ENCODE peak calls at places on chromosomes 2 and 18, in seven cellular contexts. One of them, this sample, is unnamed.

GRCh38 chr18:28606686-28607085 is 429.8 kb upstream of the CDH2 start:
- DNase-seq in SK-N-SH: no peak
- DNase-seq in HepG2: no peak
- DNase-seq in GM12878: no peak
- DNase-seq in K562: no peak
- DNase-seq in HCT116: no peak
- DNase-seq in H1: no peak
- DNase-seq in this sample: no peak

GRCh38 chr2:130871843-130872242 is 35.1 kb downstream of the ARHGEF4 start:
- DNase-seq in HepG2: no peak
- DNase-seq in HCT116: no peak
- DNase-seq in SK-N-SH: no peak
- DNase-seq in GM12878: no peak
- DNase-seq in H1: no peak
- DNase-seq in K562: no peak
- DNase-seq in this sample: no peak

GRCh38 chr2:38149533-38149932 is 73.6 kb upstream of the CYP1B1 start:
- DNase-seq in GM12878: no peak
- DNase-seq in H1: no peak
- DNase-seq in SK-N-SH: no peak
- DNase-seq in HCT116: no peak
- DNase-seq in K562: no peak
- DNase-seq in HepG2: no peak
- DNase-seq in this sample: no peak

GRCh38 chr2:119574108-119574815 is 30.0 kb downstream of the CFAP221 start:
- DNase-seq in HepG2: no peak
- DNase-seq in SK-N-SH: no peak
- DNase-seq in GM12878: peak; percentile 21
- DNase-seq in HCT116: no peak
- DNase-seq in K562: no peak
- DNase-seq in H1: no peak
- DNase-seq in this sample: no peak

GRCh38 chr18:23872701-23873550 is 141.6 kb upstream of the TTC39C start:
- DNase-seq in K562: no peak
- DNase-seq in H1: no peak
- DNase-seq in GM12878: no peak
- DNase-seq in SK-N-SH: no peak
- DNase-seq in HCT116: peak; percentile 85
- DNase-seq in HepG2: no peak
- DNase-seq in this sample: no peak

GRCh38 chr2:211270257-211270656 is 713.9 kb downstream of the CPS1 start:
- DNase-seq in SK-N-SH: no peak
- DNase-seq in HepG2: no peak
- DNase-seq in HCT116: no peak
- DNase-seq in GM12878: no peak
- DNase-seq in K562: no peak
- DNase-seq in H1: no peak
- DNase-seq in this sample: no peak

GRCh38 chr2:25341753-25342371 is at the start of gene DNMT3A:
- DNase-seq in HepG2: no peak
- DNase-seq in HCT116: no peak
- DNase-seq in H1: no peak
- DNase-seq in SK-N-SH: peak; percentile 94
- DNase-seq in GM12878: no peak
- DNase-seq in K562: peak; percentile 81
- DNase-seq in this sample: peak; percentile 72

GRCh38 chr2:174667461-174667860 is 69.9 kb upstream of the WIPF1 start:
- DNase-seq in HCT116: no peak
- DNase-seq in HepG2: no peak
- DNase-seq in K562: no peak
- DNase-seq in SK-N-SH: no peak
- DNase-seq in GM12878: no peak
- DNase-seq in H1: no peak
- DNase-seq in this sample: no peak

GRCh38 chr2:39215545-39215944 is 28.2 kb downstream of the CDKL4 start:
- DNase-seq in K562: no peak
- DNase-seq in SK-N-SH: no peak
- DNase-seq in GM12878: no peak
- DNase-seq in H1: no peak
- DNase-seq in HepG2: no peak
- DNase-seq in HCT116: no peak
- DNase-seq in this sample: no peak

GRCh38 chr2:237113026-237113810 is 27.5 kb downstream of the COPS8 start:
- DNase-seq in HepG2: no peak
- DNase-seq in K562: no peak
- DNase-seq in GM12878: no peak
- DNase-seq in HCT116: no peak
- DNase-seq in H1: no peak
- DNase-seq in SK-N-SH: no peak
- DNase-seq in this sample: no peak

GRCh38 chr2:188478724-188479123 is 187.1 kb downstream of the GULP1 start:
- DNase-seq in HCT116: no peak
- DNase-seq in K562: no peak
- DNase-seq in GM12878: peak; percentile 16
- DNase-seq in HepG2: no peak
- DNase-seq in H1: no peak
- DNase-seq in SK-N-SH: no peak
- DNase-seq in this sample: no peak

GRCh38 chr2:61461404-61461803 is 9.5 kb downstream of the USP34 start:
- DNase-seq in H1: no peak
- DNase-seq in HCT116: no peak
- DNase-seq in K562: no peak
- DNase-seq in HepG2: no peak
- DNase-seq in SK-N-SH: no peak
- DNase-seq in GM12878: no peak
- DNase-seq in this sample: no peak

GRCh38 chr2:121858406-121858805 is 103.0 kb downstream of the TSN start:
- DNase-seq in GM12878: no peak
- DNase-seq in HepG2: no peak
- DNase-seq in SK-N-SH: no peak
- DNase-seq in K562: no peak
- DNase-seq in H1: no peak
- DNase-seq in HCT116: no peak
- DNase-seq in this sample: no peak

GRCh38 chr2:207831569-207832248 is 62.0 kb upstream of the FZD5 start:
- DNase-seq in H1: no peak
- DNase-seq in GM12878: no peak
- DNase-seq in K562: peak; percentile 32
- DNase-seq in SK-N-SH: no peak
- DNase-seq in HepG2: no peak
- DNase-seq in HCT116: no peak
- DNase-seq in this sample: no peak

GRCh38 chr2:131039908-131040660 is 53.2 kb downstream of the FAM168B start:
- DNase-seq in GM12878: no peak
- DNase-seq in HCT116: no peak
- DNase-seq in SK-N-SH: no peak
- DNase-seq in K562: no peak
- DNase-seq in HepG2: no peak
- DNase-seq in H1: no peak
- DNase-seq in this sample: no peak

GRCh38 chr18:72847134-72847533 is 20.7 kb downstream of the NETO1 start:
- DNase-seq in HCT116: no peak
- DNase-seq in HepG2: no peak
- DNase-seq in SK-N-SH: no peak
- DNase-seq in H1: no peak
- DNase-seq in GM12878: no peak
- DNase-seq in K562: no peak
- DNase-seq in this sample: no peak

GRCh38 chr2:241412144-241412543 is 56.1 kb downstream of the FARP2 start:
- DNase-seq in SK-N-SH: no peak
- DNase-seq in H1: no peak
- DNase-seq in K562: peak; percentile 19
- DNase-seq in GM12878: no peak
- DNase-seq in HepG2: no peak
- DNase-seq in HCT116: peak; percentile 16
- DNase-seq in this sample: no peak

DNA sequence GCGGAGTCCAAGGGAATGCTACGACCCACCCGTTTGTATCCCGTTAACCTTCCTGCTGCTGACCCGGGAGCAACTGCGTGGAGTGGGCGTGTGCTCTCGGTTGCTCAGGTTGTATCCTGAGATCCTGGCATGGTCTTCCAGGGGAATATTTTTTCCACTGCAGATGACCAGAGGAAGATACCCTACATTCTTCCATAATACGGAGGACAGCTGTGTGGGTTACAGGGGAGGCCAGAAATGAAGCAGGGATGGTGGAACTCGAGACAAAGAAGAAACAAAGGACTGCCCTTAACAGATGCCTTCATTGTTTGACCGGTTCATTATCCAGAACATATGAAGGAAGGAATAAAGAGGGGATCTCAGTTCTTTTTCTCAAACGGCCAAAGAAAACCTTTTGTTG is 39.8 kb upstream of the CAB39 start:
- DNase-seq in HCT116: no peak
- DNase-seq in H1: no peak
- DNase-seq in HepG2: no peak
- DNase-seq in SK-N-SH: no peak
- DNase-seq in GM12878: no peak
- DNase-seq in K562: no peak
- DNase-seq in this sample: no peak
- TF ChIP-seq JUND in HCT116: no peak
- TF ChIP-seq JUND in H1: no peak
- TF ChIP-seq JUND in HepG2: no peak
- TF ChIP-seq JUND in SK-N-SH: no peak
- TF ChIP-seq JUND in GM12878: no peak
- TF ChIP-seq JUND in K562: no peak
- TF ChIP-seq JUND in this sample: no peak

GRCh38 chr2:164479460-164479859 is 141.8 kb downstream of the GRB14 start:
- DNase-seq in GM12878: no peak
- DNase-seq in H1: no peak
- DNase-seq in HCT116: peak; percentile 27
- DNase-seq in SK-N-SH: peak; percentile 22
- DNase-seq in HepG2: peak; percentile 43
- DNase-seq in K562: no peak
- DNase-seq in this sample: no peak
- TF ChIP-seq JUND in GM12878: no peak
- TF ChIP-seq JUND in H1: no peak
- TF ChIP-seq JUND in HCT116: no peak
- TF ChIP-seq JUND in SK-N-SH: no peak
- TF ChIP-seq JUND in HepG2: no peak
- TF ChIP-seq JUND in K562: no peak
- TF ChIP-seq JUND in this sample: no peak

GRCh38 chr18:61637319-61637718 is 255.5 kb downstream of the RNF152 start:
- DNase-seq in HCT116: no peak
- DNase-seq in K562: no peak
- DNase-seq in SK-N-SH: no peak
- DNase-seq in GM12878: no peak
- DNase-seq in H1: no peak
- DNase-seq in HepG2: no peak
- DNase-seq in this sample: no peak
- TF ChIP-seq JUND in HCT116: no peak
- TF ChIP-seq JUND in K562: no peak
- TF ChIP-seq JUND in SK-N-SH: no peak
- TF ChIP-seq JUND in GM12878: no peak
- TF ChIP-seq JUND in H1: no peak
- TF ChIP-seq JUND in HepG2: no peak
- TF ChIP-seq JUND in this sample: no peak

GRCh38 chr2:160970052-160970846 is 190.0 kb upstream of the TANK start:
- DNase-seq in H1: peak; percentile 38
- DNase-seq in HepG2: peak; percentile 80
- DNase-seq in SK-N-SH: peak; percentile 69
- DNase-seq in K562: peak; percentile 23
- DNase-seq in GM12878: no peak
- DNase-seq in HCT116: peak; percentile 55
- DNase-seq in this sample: no peak
- TF ChIP-seq JUND in H1: no peak
- TF ChIP-seq JUND in HepG2: no peak
- TF ChIP-seq JUND in SK-N-SH: no peak
- TF ChIP-seq JUND in K562: no peak
- TF ChIP-seq JUND in GM12878: no peak
- TF ChIP-seq JUND in HCT116: no peak
- TF ChIP-seq JUND in this sample: no peak

GRCh38 chr18:9418047-9418690 is 57.1 kb upstream of the RALBP1 start:
- DNase-seq in SK-N-SH: peak; percentile 41
- DNase-seq in HCT116: no peak
- DNase-seq in HepG2: no peak
- DNase-seq in H1: no peak
- DNase-seq in GM12878: no peak
- DNase-seq in K562: no peak
- DNase-seq in this sample: no peak

GRCh38 chr18:9413586-9413985 is 61.7 kb upstream of the RALBP1 start:
- DNase-seq in SK-N-SH: no peak
- DNase-seq in H1: no peak
- DNase-seq in K562: no peak
- DNase-seq in HepG2: no peak
- DNase-seq in GM12878: no peak
- DNase-seq in HCT116: no peak
- DNase-seq in this sample: no peak

GRCh38 chr18:9421096-9421495 is 54.2 kb upstream of the RALBP1 start:
- DNase-seq in HepG2: no peak
- DNase-seq in SK-N-SH: no peak
- DNase-seq in HCT116: no peak
- DNase-seq in H1: no peak
- DNase-seq in GM12878: no peak
- DNase-seq in K562: no peak
- DNase-seq in this sample: no peak

GRCh38 chr18:9419956-9420631 is 55.2 kb upstream of the RALBP1 start:
- DNase-seq in GM12878: no peak
- DNase-seq in H1: no peak
- DNase-seq in K562: no peak
- DNase-seq in SK-N-SH: no peak
- DNase-seq in HepG2: no peak
- DNase-seq in HCT116: no peak
- DNase-seq in this sample: no peak

GRCh38 chr18:9417081-9417841 is 58.1 kb upstream of the RALBP1 start:
- DNase-seq in SK-N-SH: no peak
- DNase-seq in H1: no peak
- DNase-seq in K562: no peak
- DNase-seq in GM12878: no peak
- DNase-seq in HCT116: no peak
- DNase-seq in HepG2: no peak
- DNase-seq in this sample: peak; percentile 45
- TF ChIP-seq JUND in SK-N-SH: no peak
- TF ChIP-seq JUND in H1: no peak
- TF ChIP-seq JUND in K562: no peak
- TF ChIP-seq JUND in GM12878: no peak
- TF ChIP-seq JUND in HCT116: no peak
- TF ChIP-seq JUND in HepG2: no peak
- TF ChIP-seq JUND in this sample: no peak

DNA sequence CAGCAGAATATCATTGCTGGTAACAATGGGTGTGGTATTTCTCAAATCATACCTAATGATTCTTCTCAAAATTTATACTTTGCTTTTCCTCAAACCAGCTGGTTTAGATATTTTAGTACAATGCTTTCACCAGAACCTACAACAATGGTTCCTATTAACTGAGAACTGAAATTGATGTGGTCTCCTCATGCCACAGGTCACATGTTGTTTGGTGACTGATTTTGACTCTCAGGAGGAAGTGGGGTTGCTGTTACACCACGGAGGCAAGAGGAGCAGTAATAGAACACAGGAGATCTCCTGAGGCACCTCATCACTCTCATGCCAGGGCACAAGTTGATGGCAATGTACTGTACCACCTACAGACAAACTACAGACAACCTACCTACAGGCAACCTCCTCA is 3.0 kb upstream of the CEP68 start:
- DNase-seq in K562: no peak
- DNase-seq in GM12878: peak; percentile 91
- DNase-seq in SK-N-SH: no peak
- DNase-seq in HCT116: no peak
- DNase-seq in H1: no peak
- DNase-seq in HepG2: no peak
- DNase-seq in this sample: no peak
- TF ChIP-seq JUND in K562: no peak
- TF ChIP-seq JUND in GM12878: no peak
- TF ChIP-seq JUND in SK-N-SH: no peak
- TF ChIP-seq JUND in HCT116: no peak
- TF ChIP-seq JUND in H1: no peak
- TF ChIP-seq JUND in HepG2: no peak
- TF ChIP-seq JUND in this sample: no peak

GRCh38 chr2:159613515-159614336 is 2.6 kb downstream of the BAZ2B start:
- DNase-seq in HCT116: no peak
- DNase-seq in GM12878: no peak
- DNase-seq in SK-N-SH: no peak
- DNase-seq in K562: no peak
- DNase-seq in HepG2: no peak
- DNase-seq in H1: no peak
- DNase-seq in this sample: no peak
- TF ChIP-seq JUND in HCT116: no peak
- TF ChIP-seq JUND in GM12878: no peak
- TF ChIP-seq JUND in SK-N-SH: no peak
- TF ChIP-seq JUND in K562: no peak
- TF ChIP-seq JUND in HepG2: no peak
- TF ChIP-seq JUND in H1: no peak
- TF ChIP-seq JUND in this sample: no peak

This sample was measured in T47D.